ENCODE peak calls at places on chromosomes 7 and 10, in ten cellular contexts. B is nephron progenitor cell; E is kidney tubule cell; V is amygdala; K is thoracic aorta; T is keratinocyte; R is CD8-positive, alpha-beta T cell; N is GM04504; Y is HuH-7.5; M is NCI-H774. A is an unnamed sample.

GRCh38 chr10:14466256-14466655 is 135.5 kb upstream of the FRMD4A start:
- DNase-seq in B (no peak), E (peak), V (no peak), K (no peak), T (no peak), R (no peak), N (no peak), Y (no peak), M (no peak), A (no peak)

GRCh38 chr10:84896909-84897308 is 568.5 kb downstream of the CCSER2 start:
- DNase-seq in B (no peak), E (no peak), V (no peak), K (no peak), T (no peak), R (no peak), N (no peak), Y (no peak), M (no peak), A (no peak)

GRCh38 chr7:96388620-96389383 is 66.9 kb upstream of the SLC25A13 start:
- DNase-seq in B (no peak), E (peak), V (no peak), K (no peak), T (peak), R (no peak), N (peak), Y (no peak), M (no peak), A (no peak)

GRCh38 chr7:1666251-1666778 is 3.8 kb upstream of the ELFN1 start:
- DNase-seq in B (peak), E (no peak), V (no peak), K (no peak), T (no peak), R (no peak), N (no peak), Y (peak), M (no peak), A (no peak)

GRCh38 chr7:44147026-44147881 is 6.1 kb upstream of the MYL7 start:
- DNase-seq in B (peak), E (no peak), V (no peak), K (no peak), T (no peak), R (no peak), N (no peak), Y (no peak), M (no peak), A (no peak)

GRCh38 chr10:56266120-56266519 is 94.9 kb downstream of the ZWINT start:
- DNase-seq in B (no peak), E (no peak), V (no peak), K (no peak), T (no peak), R (no peak), N (no peak), Y (no peak), M (no peak), A (no peak)

GRCh38 chr7:43756368-43757072 is 2.0 kb upstream of the BLVRA start:
- DNase-seq in B (no peak), E (peak), V (no peak), K (no peak), T (no peak), R (no peak), N (peak), Y (no peak), M (peak), A (no peak)

GRCh38 chr7:94239661-94240234 is 154.9 kb upstream of the COL1A2 start:
- DNase-seq in B (peak), E (no peak), V (no peak), K (no peak), T (no peak), R (no peak), N (no peak), Y (no peak), M (no peak), A (no peak)

GRCh38 chr7:11540271-11540761 is 291.7 kb downstream of the THSD7A start:
- DNase-seq in B (no peak), E (peak), V (no peak), K (no peak), T (no peak), R (no peak), N (no peak), Y (no peak), M (no peak), A (no peak)

GRCh38 chr7:99016196-99016595 is 127.7 kb downstream of the SMURF1 start:
- DNase-seq in B (no peak), E (no peak), V (no peak), K (no peak), T (no peak), R (no peak), N (no peak), Y (no peak), M (no peak), A (no peak)

GRCh38 chr10:102917314-102917961 is 656 bp upstream of the CNNM2 start:
- DNase-seq in B (peak), E (peak), V (peak), K (no peak), T (peak), R (peak), N (peak), Y (no peak), M (peak), A (peak)

GRCh38 chr7:98628916-98629525 is 11.9 kb downstream of the NPTX2 start:
- DNase-seq in B (no peak), E (no peak), V (no peak), K (no peak), T (no peak), R (no peak), N (no peak), Y (no peak), M (no peak), A (no peak)

GRCh38 chr7:11297764-11298163 is 324.1 kb downstream of the PHF14 start:
- DNase-seq in B (no peak), E (no peak), V (no peak), K (no peak), T (no peak), R (no peak), N (peak), Y (no peak), M (no peak), A (no peak)

GRCh38 chr7:28166982-28167715 is 13.4 kb downstream of the JAZF1 start:
- DNase-seq in B (no peak), E (peak), V (no peak), K (no peak), T (no peak), R (no peak), N (no peak), Y (no peak), M (no peak), A (no peak)

GRCh38 chr7:89771003-89771636 is 383.1 kb upstream of the STEAP1 start:
- DNase-seq in B (no peak), E (no peak), V (no peak), K (no peak), T (no peak), R (no peak), N (no peak), Y (no peak), M (no peak), A (peak)

GRCh38 chr7:88789480-88790064 is 6.0 kb downstream of the TEX47 start:
- DNase-seq in B (no peak), E (peak), V (no peak), K (no peak), T (no peak), R (no peak), N (no peak), Y (no peak), M (no peak), A (peak)

GRCh38 chr10:60733189-60733815 is 45.0 kb upstream of the CDK1 start:
- DNase-seq in B (peak), E (peak), V (no peak), K (no peak), T (no peak), R (peak), N (no peak), Y (peak), M (peak), A (peak)

GRCh38 chr10:125002423-125003145 is 60.7 kb downstream of the ZRANB1 start:
- DNase-seq in B (no peak), E (no peak), V (no peak), K (no peak), T (no peak), R (no peak), N (no peak), Y (no peak), M (no peak), A (no peak)

GRCh38 chr10:81995254-81995653 is 120.3 kb downstream of the NRG3 start:
- DNase-seq in B (no peak), E (no peak), V (no peak), K (no peak), T (no peak), R (no peak), N (no peak), Y (no peak), M (no peak), A (no peak)

A was measured in HT-29.